ENCODE peak calls at places on chromosomes 13 and 19, in nine cellular contexts. X is colonic mucosa; Z is OCI-LY7; R is cardiac fibroblast; J is activated B cell treated with CpG ODN at 0.5 μM for 24 hours; S is IMR-90; B is thoracic aorta; L is fibroblast of mammary gland; E is CD8-positive, alpha-beta T cell. G is an unnamed sample.

GRCh38 chr13:44274838-44275237 is 98.8 kb upstream of the SERP2 start:
- DNase-seq in J (no peak), X (no peak), E (peak), B (no peak), L (peak), S (peak), R (no peak), Z (peak), G (no peak)

GRCh38 chr13:67091603-67092002 is 138.5 kb downstream of the PCDH9 start:
- DNase-seq in B (no peak), R (no peak), Z (no peak), E (no peak), S (no peak), X (no peak), J (no peak), L (no peak), G (no peak)

GRCh38 chr13:25300861-25301346 is 521 bp upstream of the NUP58 start:
- DNase-seq in S (no peak), L (peak), J (peak), B (no peak), R (no peak), Z (no peak), X (peak), E (peak), G (no peak)

GRCh38 chr13:99756281-99756680 is 215.3 kb downstream of the ZIC5 start:
- DNase-seq in R (no peak), X (no peak), J (no peak), B (no peak), Z (no peak), E (no peak), S (no peak), L (no peak), G (no peak)

GRCh38 chr19:13152356-13152853 is 2.2 kb downstream of the IER2 start:
- DNase-seq in B (no peak), Z (no peak), X (no peak), E (no peak), S (no peak), R (no peak), L (no peak), J (no peak), G (no peak)

GRCh38 chr19:12611361-12611699 is 610 bp downstream of the ZNF791 start:
- DNase-seq in B (peak), R (peak), Z (no peak), L (peak), J (no peak), X (peak), S (peak), E (no peak), G (peak)

GRCh38 chr13:97327521-97328221 is 105.5 kb downstream of the MBNL2 start:
- DNase-seq in B (no peak), L (no peak), J (no peak), S (peak), Z (no peak), R (no peak), X (no peak), E (no peak), G (no peak)

GRCh38 chr13:98495627-98496238 is 81.2 kb downstream of the STK24 start:
- DNase-seq in S (no peak), L (peak), J (no peak), R (peak), Z (no peak), X (no peak), B (no peak), E (no peak), G (no peak)

GRCh38 chr19:15337202-15337601 is 4.9 kb upstream of the BRD4 start:
- DNase-seq in J (no peak), S (peak), X (no peak), R (peak), L (peak), Z (no peak), B (no peak), E (no peak), G (no peak)

GRCh38 chr13:20127563-20128458 is 33.0 kb downstream of the GJA3 start:
- DNase-seq in S (peak), X (peak), J (peak), Z (no peak), L (peak), E (peak), R (peak), B (no peak), G (no peak)

GRCh38 chr13:82010780-82011179 is 1669.9 kb upstream of the SPRY2 start:
- DNase-seq in L (no peak), S (no peak), B (no peak), E (no peak), J (no peak), Z (no peak), R (no peak), X (no peak), G (no peak)

GRCh38 chr13:98459171-98459681 is 117.7 kb downstream of the STK24 start:
- DNase-seq in S (no peak), X (no peak), Z (no peak), J (no peak), E (no peak), L (no peak), R (no peak), B (no peak), G (no peak)

GRCh38 chr13:103282571-103283450 is 216.6 kb upstream of the SLC10A2 start:
- DNase-seq in R (peak), E (no peak), S (peak), J (no peak), Z (no peak), L (peak), X (no peak), B (no peak), G (peak)

GRCh38 chr19:18476507-18477041 is 38.6 kb upstream of the ISYNA1 start:
- DNase-seq in S (no peak), E (no peak), R (no peak), J (no peak), L (no peak), Z (no peak), X (no peak), B (no peak), G (no peak)

GRCh38 chr19:10419200-10419645 is 1.1 kb upstream of the PDE4A start:
- DNase-seq in E (no peak), S (no peak), Z (no peak), B (no peak), R (no peak), X (no peak), L (no peak), J (peak), G (no peak)

GRCh38 chr19:6313398-6313969 is 19.9 kb downstream of the ACER1 start:
- DNase-seq in J (no peak), R (no peak), X (no peak), E (no peak), S (no peak), L (no peak), Z (no peak), B (no peak), G (no peak)

GRCh38 chr19:6312018-6312417 is 21.4 kb downstream of the ACER1 start:
- DNase-seq in B (no peak), Z (no peak), J (no peak), E (no peak), R (no peak), L (no peak), S (no peak), X (no peak), G (no peak)
- TF ChIP-seq CTCF in B (no peak), Z (no peak), J (no peak), E (no peak), R (no peak), L (no peak), S (no peak), X (no peak), G (no peak)

GRCh38 chr19:52992109-52993004 is 21.4 kb upstream of the ERVV-1 start:
- DNase-seq in B (no peak), L (no peak), E (no peak), X (peak), J (no peak), Z (no peak), S (no peak), R (peak), G (no peak)

GRCh38 chr19:52991021-52991420 is 22.7 kb upstream of the ERVV-1 start:
- DNase-seq in E (no peak), X (no peak), L (peak), S (no peak), Z (no peak), J (no peak), B (no peak), R (peak), G (peak)

GRCh38 chr19:52995711-52996110 is 18.0 kb upstream of the ERVV-1 start:
- DNase-seq in X (no peak), Z (no peak), L (no peak), R (no peak), S (no peak), B (no peak), E (no peak), J (no peak), G (no peak)

GRCh38 chr19:52991484-52991883 is 22.2 kb upstream of the ERVV-1 start:
- DNase-seq in Z (no peak), S (peak), J (no peak), B (no peak), L (peak), X (no peak), E (no peak), R (peak), G (peak)

GRCh38 chr19:52993342-52994178 is 20.2 kb upstream of the ERVV-1 start:
- DNase-seq in E (peak), Z (peak), S (peak), L (peak), R (peak), J (peak), B (peak), X (peak), G (peak)
- TF ChIP-seq CTCF in E (peak), Z (peak), S (peak), L (peak), R (peak), J (no peak), B (peak), X (peak), G (no peak)

DNA sequence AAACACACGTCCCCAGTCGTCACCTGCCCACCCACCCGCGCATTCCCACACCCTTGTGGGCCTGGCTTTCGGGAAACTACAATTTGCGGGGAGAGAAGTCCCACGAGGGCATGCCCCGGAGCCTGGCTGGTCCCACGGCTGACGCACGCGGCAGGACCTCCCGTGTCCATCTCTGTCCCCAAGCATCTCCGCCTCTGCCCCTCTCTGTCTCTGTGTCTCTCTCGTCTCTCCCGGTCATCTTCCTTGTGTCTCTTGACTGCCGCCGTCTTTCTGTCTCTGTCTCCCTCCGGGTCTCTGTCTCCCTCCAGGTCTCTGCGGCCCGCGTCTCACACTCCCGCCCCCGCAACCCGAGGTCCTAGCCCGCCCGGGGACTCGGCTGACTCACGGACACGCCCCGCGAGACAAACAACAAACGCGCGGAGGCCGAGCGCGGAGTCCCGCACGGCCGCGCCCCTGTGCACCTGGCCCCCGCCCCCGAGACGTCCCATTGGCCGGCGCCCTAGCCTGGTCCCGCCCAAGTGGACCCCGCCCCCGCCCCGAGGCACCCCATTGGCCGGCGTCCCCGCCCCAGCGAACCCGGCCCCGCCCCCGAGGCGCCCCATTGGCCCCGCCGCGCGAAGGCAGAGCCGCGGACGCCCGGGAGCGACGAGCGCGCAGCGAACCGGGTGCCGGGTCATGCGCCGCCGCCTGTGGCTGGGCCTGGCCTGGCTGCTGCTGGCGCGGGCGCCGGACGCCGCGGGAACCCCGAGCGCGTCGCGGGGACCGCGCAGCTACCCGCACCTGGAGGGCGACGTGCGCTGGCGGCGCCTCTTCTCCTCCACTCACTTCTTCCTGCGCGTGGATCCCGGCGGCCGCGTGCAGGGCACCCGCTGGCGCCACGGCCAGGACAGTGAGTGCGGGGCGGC is at the start of gene FGF22:
- DNase-seq in X (peak), E (peak), Z (peak), L (peak), B (peak), J (peak), R (peak), S (peak), G (peak)
- TF ChIP-seq CTCF in X (no peak), E (no peak), Z (no peak), L (no peak), B (no peak), J (no peak), R (no peak), S (no peak), G (no peak)

DNA sequence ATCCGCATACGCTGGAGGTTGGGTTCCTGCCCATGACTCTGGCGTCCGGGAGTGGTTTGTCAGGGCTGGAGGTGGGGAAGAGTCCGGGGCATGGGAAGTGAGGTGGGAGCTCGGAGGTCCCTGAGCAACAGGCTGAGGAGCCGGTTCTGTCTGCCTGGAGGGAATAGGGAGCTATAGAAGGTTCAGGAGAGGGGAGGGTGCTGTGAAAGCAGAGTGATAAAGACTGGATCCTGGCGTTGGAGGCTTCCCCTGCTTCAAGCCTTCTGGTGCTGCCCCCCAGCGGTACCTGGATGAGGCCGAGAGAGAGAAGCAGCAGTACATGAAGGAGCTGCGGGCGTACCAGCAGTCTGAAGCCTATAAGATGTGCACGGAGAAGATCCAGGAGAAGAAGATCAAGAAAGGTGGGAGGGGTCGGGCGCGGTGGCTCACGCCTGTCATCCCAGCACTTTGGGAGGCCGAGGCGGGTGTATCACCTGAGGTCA is 2.6 kb downstream of the HMG20B start:
- DNase-seq in L (no peak), R (peak), X (peak), E (no peak), B (no peak), J (no peak), Z (no peak), S (peak), G (no peak)
- TF ChIP-seq CTCF in L (peak), R (peak), X (no peak), E (no peak), B (no peak), J (no peak), Z (no peak), S (peak), G (peak)

DNA sequence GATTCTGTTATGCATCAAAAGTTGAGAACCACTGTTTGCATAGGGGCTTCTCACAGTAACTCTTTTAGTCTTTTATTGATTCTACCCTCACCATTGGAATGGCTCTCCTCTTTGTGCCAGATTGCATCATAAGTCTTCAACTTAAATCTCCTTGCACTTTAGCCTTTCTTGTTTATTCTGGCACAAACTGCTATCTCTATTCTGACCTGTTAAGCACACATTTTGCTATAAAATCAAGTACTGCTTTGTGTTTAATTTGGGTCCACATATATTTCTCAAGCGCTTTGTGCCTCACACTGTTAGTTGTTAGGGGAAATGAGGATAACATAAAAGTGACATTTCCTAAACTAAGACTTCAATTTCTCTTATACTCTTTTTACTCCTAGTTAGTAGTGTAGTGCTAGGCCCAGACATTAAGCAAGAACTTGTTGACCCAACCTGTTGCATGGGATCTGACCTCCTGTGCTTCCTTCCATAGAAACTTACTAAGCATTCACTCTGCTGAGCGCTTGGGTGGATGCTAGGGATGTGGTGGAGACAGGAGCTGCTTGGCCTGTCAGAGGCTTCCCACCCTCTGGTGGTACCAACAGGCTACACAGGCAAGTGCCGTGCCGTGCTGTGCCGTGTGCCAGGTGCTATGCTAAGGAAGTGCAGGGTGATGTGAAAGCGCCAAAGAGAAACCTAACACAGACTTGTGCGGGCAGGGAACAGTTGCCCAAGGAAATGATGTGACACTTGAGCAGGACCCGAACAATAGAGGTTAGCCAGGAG is 1.2 kb downstream of the UTP14C start:
- DNase-seq in E (no peak), S (no peak), Z (no peak), J (no peak), X (no peak), B (no peak), R (no peak), L (no peak), G (no peak)
- TF ChIP-seq CTCF in E (no peak), S (no peak), Z (no peak), J (no peak), X (no peak), B (no peak), R (no peak), L (no peak), G (no peak)

GRCh38 chr19:35213678-35214632 is 14.6 kb downstream of the FAM187B start:
- DNase-seq in J (peak), Z (peak), E (peak), L (peak), X (peak), S (peak), R (peak), B (peak), G (peak)

GRCh38 chr19:35216026-35216832 is 12.3 kb downstream of the FAM187B start:
- DNase-seq in J (no peak), S (no peak), R (peak), X (no peak), Z (peak), L (peak), E (no peak), B (no peak), G (no peak)

GRCh38 chr19:35214766-35215422 is 13.6 kb downstream of the FAM187B start:
- DNase-seq in R (no peak), E (no peak), L (no peak), X (no peak), J (no peak), B (no peak), S (no peak), Z (no peak), G (no peak)

GRCh38 chr19:35219008-35219407 is 9.5 kb downstream of the FAM187B start:
- DNase-seq in L (no peak), B (no peak), J (no peak), X (no peak), R (no peak), S (no peak), E (no peak), Z (no peak), G (no peak)

DNA sequence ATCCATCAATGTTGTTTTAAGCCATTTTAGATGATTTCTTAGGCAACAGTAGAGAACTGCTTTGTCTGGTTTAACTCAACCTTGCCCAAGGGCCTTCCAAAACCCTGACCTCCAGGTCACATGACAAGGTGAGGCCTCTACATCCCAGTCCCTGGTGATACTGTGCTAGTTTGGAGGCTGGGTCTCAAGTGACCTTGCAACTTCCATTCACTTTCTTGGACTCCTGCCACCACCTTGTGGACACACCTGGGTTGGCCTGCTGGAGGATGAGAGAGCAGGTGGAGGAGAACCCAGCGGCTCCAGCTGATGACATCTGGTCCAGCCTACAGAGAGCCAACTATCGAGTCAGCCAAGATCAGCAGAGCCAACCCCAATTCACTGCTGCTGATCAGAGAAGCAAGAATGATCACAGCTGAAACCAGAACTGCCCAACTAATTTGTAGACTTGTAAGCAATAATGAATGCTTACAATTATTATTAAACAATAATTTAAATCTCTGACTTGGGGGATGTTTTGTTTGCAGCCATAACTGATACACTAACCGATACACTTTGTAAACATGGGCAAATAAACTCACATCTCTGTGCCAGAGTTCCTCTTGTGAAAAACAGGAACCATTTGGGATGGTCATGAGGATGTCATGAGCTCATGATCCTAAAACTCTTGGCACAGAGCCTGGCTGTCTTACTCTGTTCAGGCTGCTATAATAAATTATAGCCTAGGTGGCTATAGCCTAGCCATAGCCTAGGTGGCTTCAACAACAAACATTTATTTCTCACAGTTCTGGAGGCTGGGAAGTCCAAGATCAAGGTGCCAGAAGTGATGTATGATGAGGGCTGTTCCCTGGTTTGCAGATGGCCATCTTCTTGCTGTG is 11.5 kb downstream of the FAM187B start:
- DNase-seq in Z (peak), E (peak), L (no peak), B (no peak), X (peak), J (no peak), R (no peak), S (no peak), G (no peak)
- TF ChIP-seq CTCF in Z (peak), E (no peak), L (no peak), B (no peak), X (no peak), J (no peak), R (no peak), S (no peak), G (no peak)

DNA sequence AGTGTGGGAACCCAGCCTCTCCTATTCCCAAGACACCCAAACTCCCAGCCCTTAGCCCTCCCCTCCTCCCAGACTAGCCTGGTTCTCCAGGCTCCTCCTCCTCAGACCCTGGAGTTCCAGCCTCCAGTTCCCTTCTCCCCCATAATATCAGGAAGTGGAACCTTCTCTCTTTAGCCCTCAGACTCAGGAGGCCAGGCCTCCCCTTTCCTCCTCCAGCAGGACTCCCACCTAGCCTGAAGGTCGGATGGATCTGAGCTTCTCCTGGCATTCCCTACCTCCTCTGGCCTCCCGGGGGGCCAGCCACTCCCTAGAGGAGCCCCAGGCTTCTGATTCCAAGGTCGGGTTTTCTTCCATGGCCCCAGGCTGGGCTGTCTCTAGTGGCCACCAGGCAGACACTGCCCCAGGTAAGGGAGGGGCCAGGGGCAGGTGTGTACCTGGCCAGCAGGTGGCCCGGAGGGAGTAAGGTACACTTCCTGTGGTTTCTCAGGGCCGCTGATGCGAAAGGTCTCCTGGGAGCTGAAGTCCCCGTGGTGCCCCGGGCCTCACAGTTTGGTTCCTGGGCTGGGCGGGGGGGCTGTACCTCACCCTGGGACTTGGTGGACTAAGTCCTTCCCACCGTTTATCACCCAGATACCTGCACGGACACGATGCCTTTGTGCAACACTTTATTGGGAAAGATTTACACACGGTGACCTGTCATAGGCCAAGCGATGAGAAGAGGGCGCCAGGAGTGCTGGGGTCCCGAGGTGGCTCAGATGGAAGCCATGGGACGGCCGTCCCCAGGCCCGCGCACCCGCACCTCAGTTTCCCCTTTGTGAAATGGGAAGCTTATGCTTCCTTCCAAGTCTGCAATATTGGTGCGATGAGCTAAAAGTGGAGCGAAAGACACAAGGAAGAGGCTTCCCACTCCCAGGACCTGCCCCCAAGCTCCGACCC is at the start of gene TMC4:
- DNase-seq in B (no peak), E (no peak), L (peak), Z (peak), J (no peak), R (no peak), X (peak), S (no peak), G (peak)
- TF ChIP-seq CTCF in B (no peak), E (no peak), L (no peak), Z (peak), J (no peak), R (no peak), X (peak), S (no peak), G (no peak)

G was measured in RWPE1.